ENCODE peak calls at places on chromosome 17, in nine cellular contexts. R is upper lobe of left lung, A is endothelial cell of umbilical vein, F is HepG2, O is suprapubic skin, X is HCT116, Z is breast epithelium, J is Panc1, K is stomach. D is an unnamed sample.

GRCh38 chr17:50589112-50589712 is 28.7 kb downstream of the CACNA1G start:
- DNase-seq in X (no peak), K (peak; percentile 48), R (peak; percentile 27), Z (no peak), A (no peak), F (no peak), O (no peak), J (no peak), D (no peak)

GRCh38 chr17:79073016-79073705 is 1.5 kb upstream of the ENGASE start:
- DNase-seq in F (no peak), R (no peak), A (no peak), O (no peak), K (no peak), X (no peak), Z (no peak), J (no peak), D (peak; percentile 37)

GRCh38 chr17:54662978-54663876 is 237.4 kb upstream of the TOM1L1 start:
- DNase-seq in Z (no peak), O (no peak), X (no peak), K (no peak), F (no peak), A (no peak), R (no peak), J (no peak), D (no peak)

GRCh38 chr17:81437221-81437651 is 42.0 kb downstream of the BAHCC1 start:
- DNase-seq in Z (no peak), X (no peak), O (no peak), F (no peak), R (no peak), A (no peak), J (no peak), K (no peak), D (no peak)

GRCh38 chr17:34913001-34913400 is 48.3 kb downstream of the CCT6B start:
- DNase-seq in O (no peak), Z (no peak), K (no peak), R (no peak), F (no peak), A (no peak), X (no peak), J (no peak), D (no peak)

GRCh38 chr17:48100591-48101011 is 677 bp downstream of the CBX1 start:
- DNase-seq in Z (peak; percentile 56), K (peak; percentile 46), A (no peak), J (peak; percentile 12), R (peak; percentile 67), F (peak; percentile 54), O (no peak), X (peak; percentile 68), D (peak; percentile 81)

GRCh38 chr17:78890111-78890897 is 12.7 kb downstream of the CEP295NL start:
- DNase-seq in K (peak; percentile 62), F (no peak), X (no peak), J (no peak), R (peak; percentile 91), Z (no peak), O (no peak), A (no peak), D (peak; percentile 80)

GRCh38 chr17:34283571-34283970 is 2.0 kb upstream of the CCL11 start:
- DNase-seq in F (no peak), A (no peak), O (no peak), K (no peak), X (no peak), Z (no peak), J (no peak), R (no peak), D (no peak)

GRCh38 chr17:82449136-82449882 is 1.2 kb downstream of the CYBC1 start:
- DNase-seq in K (peak; percentile 54), Z (no peak), X (no peak), O (no peak), F (no peak), R (peak; percentile 42), J (no peak), A (no peak), D (no peak)

GRCh38 chr17:44400226-44400847 is 10.9 kb upstream of the ITGA2B start:
- DNase-seq in K (no peak), R (no peak), A (peak; percentile 36), O (peak; percentile 24), J (no peak), X (peak; percentile 12), Z (no peak), F (peak; percentile 34), D (no peak)

GRCh38 chr17:80146121-80147034 is 550 bp downstream of the EIF4A3 start:
- DNase-seq in O (peak; percentile 84), K (no peak), X (no peak), F (no peak), Z (no peak), A (peak; percentile 27), J (no peak), R (peak; percentile 27), D (peak; percentile 47)

GRCh38 chr17:16282522-16282921 is 65.5 kb downstream of the PIGL start:
- DNase-seq in O (no peak), A (peak; percentile 41), F (no peak), Z (no peak), K (no peak), R (no peak), X (peak; percentile 66), J (peak; percentile 51), D (no peak)

GRCh38 chr17:13420294-13421277 is 181.1 kb downstream of the HS3ST3A1 start:
- DNase-seq in Z (no peak), R (peak; percentile 28), F (peak; percentile 86), J (no peak), A (no peak), X (no peak), O (no peak), K (no peak), D (no peak)

GRCh38 chr17:1107777-1108559 is 71.8 kb downstream of the ABR start:
- DNase-seq in A (no peak), J (no peak), O (no peak), K (no peak), F (no peak), X (no peak), Z (no peak), R (no peak), D (no peak)

GRCh38 chr17:17769869-17770361 is 66.9 kb downstream of the SREBF1 start:
- DNase-seq in O (no peak), A (no peak), Z (no peak), X (no peak), K (no peak), J (no peak), R (no peak), F (no peak), D (no peak)

GRCh38 chr17:17774009-17774881 is 62.5 kb downstream of the SREBF1 start:
- DNase-seq in X (no peak), Z (peak; percentile 73), O (no peak), R (peak; percentile 74), A (peak; percentile 58), F (no peak), J (no peak), K (peak; percentile 80), D (peak; percentile 90)

GRCh38 chr17:17770371-17771059 is 66.3 kb downstream of the SREBF1 start:
- DNase-seq in R (no peak), F (no peak), J (no peak), Z (no peak), O (no peak), X (no peak), A (no peak), K (no peak), D (no peak)

GRCh38 chr17:17772231-17772630 is 64.6 kb downstream of the SREBF1 start:
- DNase-seq in K (no peak), Z (no peak), O (no peak), J (no peak), R (no peak), A (no peak), F (no peak), X (no peak), D (no peak)

DNA sequence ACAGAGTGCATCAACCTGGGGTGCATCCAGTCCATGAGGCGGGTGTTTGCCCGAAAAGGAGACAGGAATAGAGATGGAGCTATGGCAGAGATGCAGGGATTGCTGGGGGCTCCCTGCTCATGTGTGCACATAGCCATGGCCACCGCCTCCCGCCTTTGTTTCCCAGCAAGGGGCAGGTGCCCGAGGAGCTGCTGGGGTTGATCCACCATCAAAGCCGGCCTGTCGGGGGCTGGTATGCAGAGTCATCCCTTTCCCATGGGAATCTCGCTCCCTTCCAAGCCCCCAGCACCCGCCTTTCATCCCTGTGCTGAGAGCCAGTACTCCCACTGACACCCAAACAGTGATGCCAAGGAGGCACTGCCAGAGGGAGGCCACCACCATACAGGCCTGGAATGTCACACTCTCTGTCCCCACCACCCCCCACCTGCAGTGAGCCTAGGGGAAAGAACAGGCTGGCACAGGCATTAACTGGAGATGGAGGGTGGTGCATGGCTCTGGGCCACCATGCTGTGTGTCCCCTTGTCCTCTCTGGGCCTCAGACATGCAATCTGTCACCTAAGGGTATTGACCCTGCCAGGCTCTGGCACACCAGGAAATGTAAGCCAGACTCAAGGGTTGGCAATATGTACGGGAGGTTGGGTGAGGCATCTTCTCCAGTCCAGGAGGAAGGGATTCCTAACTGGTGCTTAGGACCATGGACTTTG is 65.1 kb downstream of the SREBF1 start:
- DNase-seq in X (no peak), F (no peak), R (no peak), O (no peak), J (no peak), K (no peak), A (no peak), Z (no peak), D (no peak)
- H3K27ac ChIP-seq in X (no peak overlapping the region), F (no peak overlapping the region), R (no peak overlapping the region), O (no peak overlapping the region), J (no peak overlapping the region), K (no peak overlapping the region), A (no peak overlapping the region), Z (peak overlapping the region; percentile 38), D (peak overlapping the region; percentile 80)

GRCh38 chr17:72950236-72950931 is 142.1 kb downstream of the SLC39A11 start:
- DNase-seq in X (no peak), R (no peak), A (no peak), O (no peak), Z (no peak), F (no peak), J (no peak), K (no peak), D (no peak)
- TF ChIP-seq CTCF in X (no peak), R (no peak), A (no peak), O (no peak), Z (no peak), F (no peak), J (no peak), K (no peak), D (no peak)

DNA sequence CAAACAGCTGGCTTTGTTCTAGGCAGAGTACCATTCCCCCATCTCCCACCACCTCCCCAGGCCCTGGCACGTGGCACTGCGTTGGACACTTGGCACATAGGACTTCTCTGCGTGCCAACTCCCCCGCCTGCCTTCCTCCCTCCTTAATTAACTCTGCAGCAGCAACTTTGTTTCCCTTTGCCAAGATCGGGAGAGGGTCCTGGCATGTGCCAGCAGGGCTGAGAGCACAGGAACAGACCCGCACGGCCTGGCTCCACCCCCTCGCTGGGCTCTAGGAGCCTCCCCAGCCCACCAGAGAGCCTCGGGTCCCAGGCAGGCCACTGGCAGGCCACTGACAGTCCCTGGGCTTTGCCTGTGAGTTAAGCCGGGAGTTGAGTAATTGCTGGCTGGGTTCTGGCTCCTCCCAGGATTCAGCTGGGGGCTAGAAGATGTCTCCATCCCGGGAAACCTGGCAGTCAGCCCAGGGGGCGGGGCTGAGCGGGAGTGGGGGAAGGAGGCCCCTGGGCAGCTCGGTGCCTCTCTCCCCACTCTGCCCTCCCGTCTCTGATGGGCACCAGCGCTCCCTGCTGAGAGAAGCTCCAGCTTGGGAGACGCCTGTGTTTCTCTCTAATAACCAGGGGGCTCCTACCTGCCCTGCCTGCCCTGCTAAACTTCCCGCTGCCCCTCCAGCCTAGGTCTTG is 224.0 kb upstream of the TNRC6C start:
- DNase-seq in R (peak; percentile 52), Z (peak; percentile 89), K (peak; percentile 53), X (no peak), O (peak; percentile 91), J (no peak), A (peak; percentile 4), F (peak; percentile 21), D (peak; percentile 98)
- TF ChIP-seq POLR2AphosphoS5 in R (no peak), Z (no peak), K (peak; percentile 40), X (no peak), O (no peak), J (no peak), A (no peak), F (no peak), D (peak; percentile 73)

GRCh38 chr17:8776861-8777260 is 18.5 kb upstream of the SPDYE4 start:
- DNase-seq in K (no peak), A (no peak), F (no peak), X (no peak), O (no peak), Z (no peak), R (no peak), J (no peak), D (no peak)
- H3K27ac ChIP-seq in K (no peak overlapping the region), A (no peak overlapping the region), F (no peak overlapping the region), X (no peak overlapping the region), O (no peak overlapping the region), Z (no peak overlapping the region), R (no peak overlapping the region), J (no peak overlapping the region), D (no peak overlapping the region)